ENCODE peak calls at places on chromosomes 6 and 20, in nine cellular contexts. D, T, A, P, C, W, U, V and K are unnamed samples.

GRCh38 chr20:37384683-37385174 is 38.8 kb downstream of the SRC start:
- DNase-seq in D (peak; percentile 41), T (peak; percentile 90), A (peak; percentile 58), P (peak; percentile 56), C (peak; percentile 64), W (no peak), U (peak; percentile 65), V (no peak), K (no peak)

GRCh38 chr6:149140137-149140909 is 177.2 kb upstream of the TAB2 start:
- DNase-seq in D (no peak), T (no peak), A (peak; percentile 29), P (no peak), C (no peak), W (no peak), U (peak; percentile 24), V (no peak), K (peak; percentile 30)

GRCh38 chr20:1876975-1877603 is 18.1 kb upstream of the SIRPA start:
- DNase-seq in D (no peak), T (peak; percentile 70), A (no peak), P (no peak), C (no peak), W (no peak), U (no peak), V (no peak), K (no peak)

GRCh38 chr6:36381502-36382389 is 5.7 kb downstream of the ETV7 start:
- DNase-seq in D (no peak), T (no peak), A (no peak), P (no peak), C (no peak), W (no peak), U (no peak), V (no peak), K (no peak)

GRCh38 chr20:9467995-9468394 is 46.4 kb upstream of the LAMP5 start:
- DNase-seq in D (no peak), T (peak; percentile 47), A (no peak), P (no peak), C (peak; percentile 23), W (no peak), U (no peak), V (no peak), K (no peak)

GRCh38 chr6:144878577-144878976 is 593.4 kb downstream of the UTRN start:
- DNase-seq in D (no peak), T (no peak), A (no peak), P (no peak), C (peak; percentile 24), W (no peak), U (no peak), V (no peak), K (no peak)

GRCh38 chr6:128239898-128240509 is 280.4 kb downstream of the PTPRK start:
- DNase-seq in D (no peak), T (no peak), A (no peak), P (no peak), C (no peak), W (no peak), U (no peak), V (no peak), K (no peak)

GRCh38 chr6:160428818-160429744 is 80.9 kb downstream of the SLC22A3 start:
- DNase-seq in D (no peak), T (no peak), A (no peak), P (no peak), C (peak; percentile 43), W (no peak), U (no peak), V (no peak), K (no peak)

GRCh38 chr6:37074053-37074827 is 68.8 kb downstream of the FGD2 start:
- DNase-seq in D (peak; percentile 79), T (no peak), A (peak; percentile 82), P (no peak), C (no peak), W (no peak), U (no peak), V (no peak), K (no peak)

GRCh38 chr20:53434662-53435061 is 159.0 kb downstream of the ZNF217 start:
- DNase-seq in D (no peak), T (no peak), A (no peak), P (no peak), C (no peak), W (no peak), U (no peak), V (no peak), K (no peak)

GRCh38 chr6:130780137-130780536 is 47.1 kb upstream of the SMLR1 start:
- DNase-seq in D (peak; percentile 14), T (no peak), A (peak; percentile 18), P (no peak), C (no peak), W (no peak), U (no peak), V (no peak), K (no peak)

GRCh38 chr20:60138263-60139127 is 180.3 kb downstream of the CDH26 start:
- DNase-seq in D (no peak), T (no peak), A (peak; percentile 12), P (no peak), C (no peak), W (no peak), U (no peak), V (no peak), K (peak; percentile 29)

GRCh38 chr20:50431066-50431450 is 79.1 kb upstream of the PTPN1 start:
- DNase-seq in D (no peak), T (no peak), A (no peak), P (no peak), C (no peak), W (no peak), U (no peak), V (no peak), K (no peak)

GRCh38 chr20:50427740-50428462 is 82.3 kb upstream of the PTPN1 start:
- DNase-seq in D (peak; percentile 47), T (no peak), A (peak; percentile 53), P (no peak), C (no peak), W (no peak), U (no peak), V (no peak), K (no peak)

GRCh38 chr20:50426865-50427739 is 83.1 kb upstream of the PTPN1 start:
- DNase-seq in D (no peak), T (no peak), A (no peak), P (no peak), C (no peak), W (no peak), U (no peak), V (no peak), K (no peak)

GRCh38 chr20:50428463-50428828 is 81.7 kb upstream of the PTPN1 start:
- DNase-seq in D (no peak), T (no peak), A (no peak), P (no peak), C (no peak), W (no peak), U (no peak), V (no peak), K (no peak)

DNA sequence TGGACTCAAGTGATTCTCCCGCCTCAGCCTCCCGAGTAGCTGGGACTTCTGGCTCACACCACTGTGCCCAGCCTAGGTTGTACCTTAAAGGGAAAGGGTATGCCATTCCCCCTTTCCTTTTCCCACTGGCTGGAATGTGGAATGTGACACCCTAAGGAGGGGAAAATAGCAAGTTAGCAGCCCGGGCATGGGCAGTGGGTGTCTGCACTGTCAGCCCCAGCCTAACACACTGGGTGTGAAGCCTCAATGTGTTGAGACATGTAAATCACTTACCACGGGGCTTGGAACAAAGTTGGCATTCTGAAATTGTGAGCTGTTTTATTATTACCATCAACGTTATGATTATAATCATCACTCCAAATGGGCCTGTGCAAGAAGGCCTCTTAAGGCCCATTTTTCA is 80.8 kb upstream of the PTPN1 start:
- DNase-seq in D (no peak), T (no peak), A (no peak), P (no peak), C (no peak), W (no peak), U (no peak), V (no peak), K (no peak)
- H3K4me3 ChIP-seq in D (no peak overlapping the region), T (no peak overlapping the region), A (no peak overlapping the region), P (no peak overlapping the region), C (no peak overlapping the region), W (no peak overlapping the region), U (no peak overlapping the region), V (no peak overlapping the region), K (no peak overlapping the region)

GRCh38 chr6:63574554-63574900 is 2.2 kb downstream of the LOC128125822 start:
- DNase-seq in D (no peak), T (no peak), A (no peak), P (no peak), C (no peak), W (no peak), U (no peak), V (no peak), K (no peak)
- H3K4me3 ChIP-seq in D (peak overlapping the region; percentile 86), T (peak overlapping the region; percentile 93), A (peak overlapping the region; percentile 95), P (peak overlapping the region; percentile 96), C (no peak overlapping the region), W (peak overlapping the region; percentile 79), U (peak overlapping the region; percentile 13), V (peak overlapping the region; percentile 85), K (peak overlapping the region; percentile 95)

DNA sequence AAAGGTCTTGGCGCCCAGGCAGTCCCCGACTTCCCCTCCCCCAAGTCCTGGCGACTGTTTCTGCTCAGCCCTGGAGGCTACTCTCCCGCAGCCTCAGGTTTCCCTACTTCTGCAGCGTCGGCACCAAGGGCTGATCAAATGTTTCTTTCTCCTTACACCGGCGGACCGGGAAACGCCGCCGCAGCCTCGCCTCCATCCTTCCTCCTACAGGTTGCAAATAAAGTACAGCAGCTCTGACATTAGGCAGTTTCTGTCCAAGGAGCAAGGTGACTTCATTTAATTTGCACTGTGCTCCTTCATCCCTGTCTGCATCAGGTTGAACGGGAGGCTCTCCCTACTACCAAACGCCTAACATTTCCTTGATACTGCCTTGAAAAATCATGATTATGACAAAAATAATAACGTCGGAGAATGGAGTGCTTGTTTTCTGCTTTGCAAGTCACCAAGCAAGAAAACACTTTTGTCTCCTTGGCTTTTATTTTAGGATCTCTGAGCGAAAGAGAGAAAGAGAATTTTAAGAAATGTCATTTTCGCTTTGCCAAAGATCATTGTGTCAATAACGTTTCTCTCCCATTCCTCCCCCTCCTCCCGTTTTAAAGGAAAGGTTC is 1.0 kb downstream of the CLIC5 start:
- DNase-seq in D (no peak), T (no peak), A (no peak), P (peak; percentile 61), C (peak; percentile 70), W (no peak), U (no peak), V (no peak), K (no peak)
- H3K4me3 ChIP-seq in D (no peak overlapping the region), T (no peak overlapping the region), A (peak overlapping the region; percentile 77), P (peak overlapping the region; percentile 65), C (no peak overlapping the region), W (peak overlapping the region; percentile 54), U (peak overlapping the region; percentile 55), V (peak overlapping the region; percentile 38), K (peak overlapping the region; percentile 51)

GRCh38 chr6:1162367-1163275 is 149.3 kb upstream of the FOXQ1 start:
- DNase-seq in D (peak; percentile 38), T (no peak), A (peak; percentile 6), P (no peak), C (peak; percentile 88), W (no peak), U (no peak), V (no peak), K (no peak)

GRCh38 chr6:1164600-1164999 is 147.3 kb upstream of the FOXQ1 start:
- DNase-seq in D (no peak), T (no peak), A (no peak), P (no peak), C (no peak), W (no peak), U (no peak), V (no peak), K (no peak)

DNA sequence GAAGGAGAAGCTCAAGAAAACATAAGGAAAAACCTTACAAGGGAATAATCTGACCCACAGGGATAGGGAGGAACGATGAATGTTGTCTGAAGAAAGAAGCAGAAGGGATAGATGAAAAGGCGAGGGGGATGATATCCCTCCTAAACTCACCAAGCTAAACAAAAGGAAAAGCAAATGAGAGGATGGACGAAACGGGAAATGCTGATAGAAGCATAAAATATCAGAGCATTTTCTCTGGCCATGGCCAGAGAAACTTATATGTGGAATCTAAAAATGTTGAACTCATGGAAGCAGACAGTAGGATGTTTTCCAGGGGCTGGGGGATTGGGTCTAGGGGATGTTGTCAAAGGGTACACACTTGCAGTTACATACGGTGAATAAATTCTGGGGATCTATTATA is 148.4 kb upstream of the FOXQ1 start:
- DNase-seq in D (no peak), T (no peak), A (no peak), P (no peak), C (no peak), W (no peak), U (no peak), V (no peak), K (no peak)
- H3K4me3 ChIP-seq in D (no peak overlapping the region), T (no peak overlapping the region), A (no peak overlapping the region), P (no peak overlapping the region), C (no peak overlapping the region), W (no peak overlapping the region), U (no peak overlapping the region), V (no peak overlapping the region), K (no peak overlapping the region)